ENCODE peak calls at places on chromosomes 3 and 15, in five cellular contexts. N is astrocyte of the spinal cord; X is GF-D8; P is AG10803; S is activated CD4-positive, alpha-beta T cell treated with anti-CD3 and anti-CD28 coated beads, Interleukin-2, amount 50 U/mL, for 48 hours. O is an unnamed sample.

GRCh38 chr3:81910244-81910852 is 148.9 kb upstream of the GBE1 start:
- DNase-seq in N (peak), X (no peak), P (peak), S (peak), O (no peak)

GRCh38 chr3:42900226-42900625 is 5.7 kb upstream of the ZNF662 start:
- DNase-seq in P (no peak), X (no peak), N (no peak), S (no peak), O (no peak)

GRCh38 chr15:42385980-42386695 is 26.8 kb downstream of the CAPN3 start:
- DNase-seq in X (no peak), P (no peak), S (no peak), N (no peak), O (no peak)

GRCh38 chr15:62847900-62848489 is 194.6 kb upstream of the TPM1 start:
- DNase-seq in N (peak), S (peak), X (no peak), P (peak), O (peak)

GRCh38 chr15:45121706-45122417 is 7.7 kb downstream of the DUOXA2 start:
- DNase-seq in X (no peak), N (peak), S (no peak), P (peak), O (no peak)

GRCh38 chr3:107235923-107236315 is 141.3 kb upstream of the CCDC54 start:
- DNase-seq in S (peak), X (peak), P (peak), N (peak), O (no peak)

GRCh38 chr3:9248232-9249191 is 934 bp downstream of the SRGAP3 start:
- DNase-seq in P (no peak), N (no peak), S (no peak), X (no peak), O (no peak)

GRCh38 chr3:127099982-127100381 is 92.9 kb upstream of the PRR23E start:
- DNase-seq in X (no peak), P (no peak), N (no peak), S (no peak), O (no peak)

GRCh38 chr3:101690972-101691371 is 4.5 kb upstream of the RPL24 start:
- DNase-seq in X (no peak), S (no peak), N (no peak), P (no peak), O (no peak)

GRCh38 chr3:138434875-138435772 is 708 bp downstream of the ESYT3 start:
- DNase-seq in P (no peak), S (peak), X (no peak), N (no peak), O (no peak)

GRCh38 chr15:57387011-57387410 is 10.7 kb downstream of the CGNL1 start:
- DNase-seq in S (no peak), N (no peak), P (no peak), X (no peak), O (no peak)

GRCh38 chr3:63972196-63972595 is 51.1 kb downstream of the PSMD6 start:
- DNase-seq in N (peak), X (no peak), P (peak), S (no peak), O (no peak)

GRCh38 chr3:114745322-114746240 is 401.5 kb downstream of the ZBTB20 start:
- DNase-seq in X (no peak), N (peak), P (peak), S (no peak), O (no peak)

GRCh38 chr3:194632983-194633348 is 253 bp downstream of the TMEM44 start:
- DNase-seq in P (no peak), S (no peak), X (no peak), N (no peak), O (no peak)

GRCh38 chr15:99123706-99124451 is 19.0 kb downstream of the SYNM start:
- DNase-seq in X (no peak), P (peak), S (no peak), N (peak), O (no peak)

GRCh38 chr3:149466192-149466591 is 8.3 kb upstream of the TM4SF4 start:
- DNase-seq in N (peak), P (peak), X (no peak), S (no peak), O (no peak)

GRCh38 chr15:99421172-99421656 is 144.6 kb upstream of the MEF2A start:
- DNase-seq in P (no peak), N (no peak), X (no peak), S (no peak), O (peak)

GRCh38 chr15:90058308-90058707 is 44.0 kb downstream of the IDH2 start:
- DNase-seq in N (no peak), X (no peak), P (no peak), S (no peak), O (peak)